ENCODE peak calls at places on chromosome 1, in seven cellular contexts. J, K, Y, R, M, O and V are unnamed samples.

GRCh38 chr1:186578325-186579016 is 101.8 kb downstream of the PTGS2 start:
- DNase-seq in J (no peak), K (no peak), Y (no peak), R (no peak), M (no peak), O (no peak), V (no peak)

GRCh38 chr1:50368179-50369007 is 54.9 kb downstream of the DMRTA2 start:
- DNase-seq in J (no peak), K (peak), Y (peak), R (no peak), M (peak), O (peak), V (peak)

GRCh38 chr1:245677446-245678240 is 522.9 kb downstream of the KIF26B start:
- DNase-seq in J (no peak), K (peak), Y (no peak), R (no peak), M (no peak), O (no peak), V (no peak)

GRCh38 chr1:184928394-184928793 is 45.9 kb downstream of the NIBAN1 start:
- DNase-seq in J (no peak), K (no peak), Y (no peak), R (no peak), M (no peak), O (no peak), V (no peak)

GRCh38 chr1:70528591-70529333 is 117.7 kb downstream of the CTH start:
- DNase-seq in J (no peak), K (peak), Y (peak), R (no peak), M (no peak), O (peak), V (peak)

GRCh38 chr1:20358761-20359263 is 68.1 kb downstream of the VWA5B1 start:
- DNase-seq in J (no peak), K (no peak), Y (peak), R (no peak), M (peak), O (no peak), V (no peak)

GRCh38 chr1:68281946-68282615 is 49.8 kb upstream of the WLS start:
- DNase-seq in J (no peak), K (no peak), Y (no peak), R (no peak), M (no peak), O (no peak), V (no peak)

GRCh38 chr1:68453060-68453665 is 3.4 kb upstream of the RPE65 start:
- DNase-seq in J (no peak), K (no peak), Y (no peak), R (no peak), M (no peak), O (no peak), V (no peak)

GRCh38 chr1:65458730-65459396 is 38.4 kb downstream of the LEPR start:
- DNase-seq in J (no peak), K (peak), Y (no peak), R (no peak), M (no peak), O (no peak), V (no peak)

GRCh38 chr1:115654663-115655306 is 13.0 kb downstream of the VANGL1 start:
- DNase-seq in J (no peak), K (peak), Y (no peak), R (no peak), M (no peak), O (no peak), V (no peak)

GRCh38 chr1:43637267-43637666 is 12.7 kb upstream of the KDM4A start:
- DNase-seq in J (no peak), K (no peak), Y (no peak), R (no peak), M (no peak), O (no peak), V (no peak)